ENCODE peak calls at places on chromosomes 16 and 17, in eight cellular contexts. R is endothelial cell, C is A673, J is GM23338, W is HFF-Myc, G is GM10248, M is heart right ventricle, Z is brain microvascular endothelial cell. I is an unnamed sample.

GRCh38 chr16:80023865-80024264 is 423.3 kb upstream of the MAF start:
- DNase-seq in R (no peak), C (no peak), J (no peak), W (no peak), G (no peak), M (no peak), Z (peak; percentile 84), I (no peak)

GRCh38 chr16:48041861-48042435 is 113.8 kb downstream of the ABCC12 start:
- DNase-seq in R (peak; percentile 22), C (no peak), J (peak; percentile 70), W (no peak), G (no peak), M (no peak), Z (no peak), I (no peak)

GRCh38 chr16:80436510-80436909 is 104.3 kb upstream of the DYNLRB2 start:
- DNase-seq in R (no peak), C (no peak), J (no peak), W (no peak), G (no peak), M (no peak), Z (no peak), I (no peak)

GRCh38 chr16:81697321-81697885 is 81.7 kb upstream of the PLCG2 start:
- DNase-seq in R (peak; percentile 59), C (peak; percentile 40), J (peak; percentile 81), W (no peak), G (peak; percentile 73), M (peak; percentile 55), Z (peak; percentile 51), I (no peak)

GRCh38 chr17:81923302-81924260 is 4.0 kb downstream of the MAFG start:
- DNase-seq in R (peak; percentile 59), C (peak; percentile 62), J (peak; percentile 84), W (no peak), G (no peak), M (peak; percentile 70), Z (peak; percentile 78), I (no peak)

GRCh38 chr17:28174352-28175046 is 132.0 kb downstream of the NLK start:
- DNase-seq in R (no peak), C (no peak), J (no peak), W (no peak), G (peak; percentile 26), M (no peak), Z (no peak), I (peak; percentile 7)

GRCh38 chr17:33892677-33893076 is 362.4 kb upstream of the CCL2 start:
- DNase-seq in R (no peak), C (no peak), J (no peak), W (no peak), G (no peak), M (no peak), Z (no peak), I (no peak)

GRCh38 chr17:35726609-35727460 is 4.6 kb upstream of the RASL10B start:
- DNase-seq in R (no peak), C (peak; percentile 76), J (peak; percentile 44), W (peak; percentile 38), G (no peak), M (peak; percentile 67), Z (peak; percentile 86), I (no peak)

GRCh38 chr16:23088018-23088417 is 61.2 kb downstream of the USP31 start:
- DNase-seq in R (no peak), C (no peak), J (no peak), W (no peak), G (no peak), M (no peak), Z (no peak), I (no peak)

GRCh38 chr17:44947461-44948314 is at the start of gene KIF18B:
- DNase-seq in R (peak; percentile 83), C (peak; percentile 94), J (peak; percentile 99), W (peak; percentile 92), G (peak; percentile 99), M (peak; percentile 87), Z (peak; percentile 92), I (peak; percentile 95)
- TF ChIP-seq CTCF in R (no peak), C (no peak), J (peak; percentile 13), W (no peak), G (no peak), M (no peak), Z (no peak), I (no peak)

DNA sequence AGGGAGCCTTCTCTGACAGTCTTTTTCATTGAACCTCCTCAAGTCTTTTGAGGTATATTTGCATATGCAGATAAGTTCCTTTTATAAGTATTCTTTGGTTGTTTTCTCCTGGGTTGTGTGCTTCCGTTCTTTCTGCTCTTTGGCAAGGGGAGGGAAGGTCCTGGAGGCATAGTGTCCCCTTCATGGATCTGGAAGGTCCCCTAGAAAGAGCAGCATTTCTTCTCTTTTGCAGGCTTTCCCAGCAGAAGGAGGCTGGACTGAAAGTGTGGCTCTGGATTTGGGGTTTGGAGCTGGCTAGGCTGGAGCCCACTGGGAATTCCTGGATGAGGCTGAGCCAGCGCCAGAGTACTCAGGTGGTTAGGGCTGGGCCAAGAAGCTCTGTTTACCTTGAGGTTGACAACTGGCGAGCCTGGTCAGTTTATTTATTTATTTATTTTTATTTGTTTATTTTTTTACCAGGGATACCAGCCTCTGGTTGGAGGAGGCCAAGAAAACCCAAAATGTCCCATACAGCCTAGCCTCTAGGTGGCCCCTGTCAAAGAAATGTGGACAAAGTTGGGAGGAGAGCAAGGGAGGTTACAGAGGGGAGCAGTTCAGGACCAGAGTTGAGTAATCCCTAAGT is 5.4 kb upstream of the TOP2A start:
- DNase-seq in R (no peak), C (no peak), J (peak; percentile 83), W (no peak), G (no peak), M (no peak), Z (no peak), I (no peak)
- TF ChIP-seq CTCF in R (no peak), C (no peak), J (peak; percentile 34), W (peak; percentile 11), G (no peak), M (no peak), Z (peak; percentile 35), I (no peak)

GRCh38 chr16:66342294-66342900 is 24.1 kb upstream of the CDH5 start:
- DNase-seq in R (peak; percentile 83), C (peak; percentile 61), J (peak; percentile 79), W (no peak), G (peak; percentile 59), M (no peak), Z (no peak), I (no peak)

GRCh38 chr16:66344533-66345145 is 21.9 kb upstream of the CDH5 start:
- DNase-seq in R (peak; percentile 53), C (peak; percentile 58), J (peak; percentile 81), W (no peak), G (peak; percentile 55), M (no peak), Z (peak; percentile 45), I (no peak)

GRCh38 chr16:66346221-66346620 is 20.3 kb upstream of the CDH5 start:
- DNase-seq in R (no peak), C (no peak), J (no peak), W (no peak), G (no peak), M (no peak), Z (no peak), I (no peak)
- TF ChIP-seq CTCF in R (no peak), C (no peak), J (peak; percentile 6), W (no peak), G (no peak), M (no peak), Z (no peak), I (no peak)

DNA sequence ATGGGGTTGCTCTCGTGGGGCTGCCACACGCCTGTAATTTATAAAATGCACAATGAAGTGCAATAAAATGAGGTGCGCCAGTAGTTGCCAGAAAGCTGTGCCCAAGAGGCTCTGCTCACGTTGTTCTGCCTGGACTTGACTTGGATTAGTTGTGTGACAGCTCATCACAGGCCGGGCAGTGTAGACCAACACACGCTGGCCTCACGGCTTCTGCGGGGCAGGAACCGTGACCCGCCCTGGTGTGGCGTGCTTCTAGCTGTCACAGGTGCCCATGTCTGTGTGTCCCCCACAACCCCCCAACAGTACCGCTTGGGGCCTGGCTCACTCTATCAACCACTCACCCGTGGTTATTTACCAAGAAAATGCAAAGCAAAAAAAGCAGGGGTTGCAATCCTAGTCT is 112.2 kb upstream of the ZNF750 start:
- DNase-seq in R (no peak), C (no peak), J (no peak), W (no peak), G (no peak), M (no peak), Z (no peak), I (no peak)
- TF ChIP-seq CTCF in R (no peak), C (no peak), J (no peak), W (no peak), G (no peak), M (no peak), Z (no peak), I (no peak)

GRCh38 chr17:39705786-39706348 is 6.0 kb downstream of the ERBB2 start:
- DNase-seq in R (no peak), C (no peak), J (no peak), W (no peak), G (no peak), M (peak; percentile 56), Z (no peak), I (no peak)
- TF ChIP-seq CTCF in R (no peak), C (no peak), J (no peak), W (no peak), G (no peak), M (no peak), Z (no peak), I (no peak)

GRCh38 chr17:17739388-17740066 is 58.3 kb downstream of the RAI1 start:
- DNase-seq in R (no peak), C (peak; percentile 37), J (no peak), W (no peak), G (no peak), M (no peak), Z (no peak), I (no peak)

GRCh38 chr17:17742133-17742621 is 60.9 kb downstream of the RAI1 start:
- DNase-seq in R (no peak), C (no peak), J (no peak), W (no peak), G (no peak), M (no peak), Z (no peak), I (no peak)

GRCh38 chr17:17740627-17741237 is 59.5 kb downstream of the RAI1 start:
- DNase-seq in R (no peak), C (no peak), J (no peak), W (no peak), G (no peak), M (no peak), Z (no peak), I (no peak)

GRCh38 chr17:17742688-17743390 is 61.6 kb downstream of the RAI1 start:
- DNase-seq in R (no peak), C (no peak), J (no peak), W (no peak), G (no peak), M (no peak), Z (no peak), I (no peak)

GRCh38 chr17:17741346-17742023 is 60.2 kb downstream of the RAI1 start:
- DNase-seq in R (peak; percentile 47), C (peak; percentile 23), J (peak; percentile 67), W (no peak), G (no peak), M (no peak), Z (no peak), I (no peak)
- TF ChIP-seq CTCF in R (no peak), C (no peak), J (no peak), W (no peak), G (no peak), M (no peak), Z (peak; percentile 49), I (no peak)